ENCODE peak calls at places on chromosome 16, in five cellular contexts. One of them, this sample, is unnamed.
A peak's percentile ranks its signal among the peaks of the same experiment; 100 is the strongest.

GRCh38 chr16:64507240-64508024 is 614.4 kb downstream of the CDH11 start:
- DNase-seq in tibial artery: no peak
- DNase-seq in esophagus squamous epithelium: no peak
- DNase-seq in pancreas: no peak
- DNase-seq in fibroblast of lung: no peak
- DNase-seq in this sample: no peak

GRCh38 chr16:81567987-81568748 is 123.6 kb downstream of the CMIP start:
- DNase-seq in tibial artery: peak; percentile 79
- DNase-seq in esophagus squamous epithelium: no peak
- DNase-seq in pancreas: peak; percentile 70
- DNase-seq in fibroblast of lung: peak; percentile 61
- DNase-seq in this sample: no peak

GRCh38 chr16:83878838-83879237 is 20.1 kb upstream of the MLYCD start:
- DNase-seq in tibial artery: no peak
- DNase-seq in esophagus squamous epithelium: no peak
- DNase-seq in pancreas: no peak
- DNase-seq in fibroblast of lung: peak; percentile 70
- DNase-seq in this sample: no peak

GRCh38 chr16:21023509-21024202 is 123.1 kb downstream of the LYRM1 start:
- DNase-seq in tibial artery: no peak
- DNase-seq in esophagus squamous epithelium: no peak
- DNase-seq in pancreas: no peak
- DNase-seq in fibroblast of lung: no peak
- DNase-seq in this sample: no peak

GRCh38 chr16:89116341-89117238 is 22.9 kb downstream of the ACSF3 start:
- DNase-seq in tibial artery: peak; percentile 53
- DNase-seq in esophagus squamous epithelium: no peak
- DNase-seq in pancreas: peak; percentile 54
- DNase-seq in fibroblast of lung: no peak
- DNase-seq in this sample: no peak

GRCh38 chr16:81204794-81205680 is 33.5 kb upstream of the BCO1 start:
- DNase-seq in tibial artery: no peak
- DNase-seq in esophagus squamous epithelium: no peak
- DNase-seq in pancreas: no peak
- DNase-seq in fibroblast of lung: peak; percentile 72
- DNase-seq in this sample: peak; percentile 17

GRCh38 chr16:70770968-70771552 is 29.9 kb downstream of the VAC14 start:
- DNase-seq in tibial artery: peak; percentile 79
- DNase-seq in esophagus squamous epithelium: no peak
- DNase-seq in pancreas: peak; percentile 85
- DNase-seq in fibroblast of lung: peak; percentile 59
- DNase-seq in this sample: peak; percentile 54

GRCh38 chr16:21684199-21684598 is 20.4 kb downstream of the OTOA start:
- DNase-seq in tibial artery: no peak
- DNase-seq in esophagus squamous epithelium: no peak
- DNase-seq in pancreas: no peak
- DNase-seq in fibroblast of lung: no peak
- DNase-seq in this sample: peak; percentile 27

GRCh38 chr16:4323845-4324478 is 8.1 kb downstream of the GLIS2 start:
- DNase-seq in tibial artery: peak; percentile 88
- DNase-seq in esophagus squamous epithelium: no peak
- DNase-seq in pancreas: peak; percentile 69
- DNase-seq in fibroblast of lung: peak; percentile 60
- DNase-seq in this sample: no peak

GRCh38 chr16:73418051-73418450 is 370.1 kb upstream of the ZFHX3 start:
- DNase-seq in tibial artery: no peak
- DNase-seq in esophagus squamous epithelium: no peak
- DNase-seq in pancreas: no peak
- DNase-seq in fibroblast of lung: no peak
- DNase-seq in this sample: no peak

GRCh38 chr16:6345090-6345489 is 987.6 kb upstream of the RBFOX1 start:
- DNase-seq in tibial artery: no peak
- DNase-seq in esophagus squamous epithelium: no peak
- DNase-seq in pancreas: no peak
- DNase-seq in fibroblast of lung: no peak
- DNase-seq in this sample: no peak

GRCh38 chr16:80754479-80754878 is 49.9 kb downstream of the CDYL2 start:
- DNase-seq in tibial artery: no peak
- DNase-seq in esophagus squamous epithelium: no peak
- DNase-seq in pancreas: no peak
- DNase-seq in fibroblast of lung: no peak
- DNase-seq in this sample: no peak

GRCh38 chr16:9901-10665 is 43.3 kb downstream of the POLR3K start:
- DNase-seq in tibial artery: no peak
- DNase-seq in esophagus squamous epithelium: no peak
- DNase-seq in pancreas: no peak
- DNase-seq in fibroblast of lung: no peak
- DNase-seq in this sample: peak; percentile 43

DNA sequence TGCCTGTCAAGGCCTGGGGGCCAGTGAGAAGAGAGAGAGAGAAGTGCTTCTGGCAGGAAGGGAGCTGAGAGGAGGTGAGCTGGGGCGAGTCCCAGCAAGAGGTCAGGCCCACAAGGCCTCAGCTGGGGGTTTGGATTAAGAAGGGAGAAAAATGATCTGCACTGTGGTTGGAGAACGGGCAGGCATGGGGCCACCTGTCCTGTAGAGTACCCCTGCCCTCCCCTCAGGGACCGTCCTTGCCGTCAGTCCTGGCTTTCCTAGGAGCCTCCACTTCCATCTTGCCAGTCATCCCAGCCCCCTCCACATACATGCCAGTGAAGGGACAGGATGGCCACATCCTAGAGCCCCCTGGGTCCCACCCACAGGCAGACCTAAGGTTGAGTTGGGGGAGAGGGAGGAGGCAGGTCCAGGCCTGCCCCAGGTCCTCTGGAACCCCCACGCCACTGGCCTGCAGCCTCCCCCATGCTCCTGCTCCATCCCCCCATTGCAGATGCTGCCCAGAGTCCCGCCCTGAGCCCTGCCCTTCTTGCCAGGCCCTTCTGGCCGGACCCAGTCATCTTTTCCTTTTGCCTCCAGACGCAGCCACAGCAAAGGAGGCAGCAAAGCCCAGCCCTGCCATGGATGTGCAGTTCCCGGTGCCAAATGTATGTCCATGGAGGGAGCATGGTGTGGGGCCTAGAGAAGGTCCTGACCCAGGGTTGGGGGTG is 18.9 kb downstream of the KATNB1 start:
- DNase-seq in tibial artery: no peak
- DNase-seq in esophagus squamous epithelium: no peak
- DNase-seq in pancreas: no peak
- DNase-seq in fibroblast of lung: no peak
- DNase-seq in this sample: no peak
- H3K27ac ChIP-seq in tibial artery: no peak overlapping the region
- H3K27ac ChIP-seq in esophagus squamous epithelium: no peak overlapping the region
- H3K27ac ChIP-seq in pancreas: no peak overlapping the region
- H3K27ac ChIP-seq in fibroblast of lung: no peak overlapping the region
- H3K27ac ChIP-seq in this sample: no peak overlapping the region

DNA sequence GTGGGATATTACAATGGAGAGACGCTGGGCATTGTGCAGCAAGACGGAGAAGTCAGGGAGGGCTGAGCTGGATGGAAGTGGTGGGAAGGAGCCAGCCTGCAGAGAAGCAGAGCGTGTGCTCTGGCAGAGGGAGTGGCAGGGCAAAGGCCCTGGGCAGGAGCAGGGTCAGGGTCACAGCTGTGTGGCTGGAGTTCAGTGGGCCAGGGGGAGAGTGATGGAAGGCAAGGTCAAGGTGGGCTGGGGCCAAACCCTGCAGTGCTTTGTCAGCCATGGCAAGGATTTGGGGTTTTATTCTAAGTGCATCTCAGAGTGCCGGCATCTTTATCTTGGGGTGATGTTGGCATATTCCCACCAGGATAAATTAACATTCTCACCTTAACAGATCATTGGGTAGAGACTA is 31.9 kb upstream of the C16orf78 start:
- DNase-seq in tibial artery: no peak
- DNase-seq in esophagus squamous epithelium: no peak
- DNase-seq in pancreas: no peak
- DNase-seq in fibroblast of lung: no peak
- DNase-seq in this sample: no peak
- H3K27ac ChIP-seq in tibial artery: no peak overlapping the region
- H3K27ac ChIP-seq in esophagus squamous epithelium: no peak overlapping the region
- H3K27ac ChIP-seq in pancreas: no peak overlapping the region
- H3K27ac ChIP-seq in fibroblast of lung: no peak overlapping the region
- H3K27ac ChIP-seq in this sample: no peak overlapping the region

GRCh38 chr16:22968931-22969330 is 155.0 kb downstream of the HS3ST2 start:
- DNase-seq in tibial artery: no peak
- DNase-seq in esophagus squamous epithelium: no peak
- DNase-seq in pancreas: no peak
- DNase-seq in fibroblast of lung: no peak
- DNase-seq in this sample: no peak
- H3K27ac ChIP-seq in tibial artery: no peak overlapping the region
- H3K27ac ChIP-seq in esophagus squamous epithelium: no peak overlapping the region
- H3K27ac ChIP-seq in pancreas: no peak overlapping the region
- H3K27ac ChIP-seq in fibroblast of lung: no peak overlapping the region
- H3K27ac ChIP-seq in this sample: no peak overlapping the region

DNA sequence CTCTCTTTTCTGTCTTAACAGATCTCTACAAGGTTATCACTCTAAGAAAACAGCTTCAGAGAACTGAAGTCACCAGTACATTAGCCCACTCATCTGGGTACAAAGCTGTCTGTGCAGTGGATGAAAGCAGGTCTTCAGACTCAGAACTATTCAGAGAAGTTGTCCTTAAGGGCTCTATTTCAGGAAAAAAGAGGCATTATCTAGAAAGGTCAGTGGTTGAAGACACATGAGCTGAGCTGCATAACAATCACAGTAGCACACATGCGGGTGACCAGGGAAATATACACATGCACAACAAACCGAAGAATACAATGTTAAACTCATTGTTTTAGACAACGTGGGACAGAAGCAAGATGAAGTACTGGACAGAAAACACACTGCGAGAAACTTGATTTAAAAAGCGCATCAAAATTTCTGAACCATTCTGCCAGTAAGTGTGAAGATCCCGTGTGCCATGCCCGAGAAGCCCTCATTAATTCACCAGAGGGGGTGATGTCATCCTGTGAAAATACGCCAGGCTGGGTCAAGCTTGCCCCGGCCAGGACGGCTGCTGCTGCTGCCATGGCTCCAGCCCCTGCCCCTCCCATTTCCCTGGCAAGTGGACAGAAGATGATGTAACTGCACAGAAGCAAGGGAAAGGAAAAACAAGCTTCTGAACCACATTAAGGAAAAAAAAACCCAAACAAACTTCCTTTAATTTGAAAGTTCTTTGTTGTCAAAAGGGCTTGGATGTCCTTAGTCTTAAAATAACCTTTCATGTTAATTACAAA is 10.1 kb downstream of the DYNC1LI2 start:
- DNase-seq in tibial artery: peak; percentile 95
- DNase-seq in esophagus squamous epithelium: no peak
- DNase-seq in pancreas: peak; percentile 80
- DNase-seq in fibroblast of lung: peak; percentile 94
- DNase-seq in this sample: no peak
- H3K27ac ChIP-seq in tibial artery: peak overlapping the region; percentile 83
- H3K27ac ChIP-seq in esophagus squamous epithelium: peak overlapping the region; percentile 87
- H3K27ac ChIP-seq in pancreas: peak overlapping the region; percentile 86
- H3K27ac ChIP-seq in fibroblast of lung: peak overlapping the region; percentile 73
- H3K27ac ChIP-seq in this sample: no peak overlapping the region

GRCh38 chr16:55555436-55555835 is 11.0 kb upstream of the CAPNS2 start:
- DNase-seq in tibial artery: no peak
- DNase-seq in esophagus squamous epithelium: no peak
- DNase-seq in pancreas: no peak
- DNase-seq in fibroblast of lung: no peak
- DNase-seq in this sample: no peak

GRCh38 chr16:55557186-55557585 is 9.3 kb upstream of the CAPNS2 start:
- DNase-seq in tibial artery: no peak
- DNase-seq in esophagus squamous epithelium: no peak
- DNase-seq in pancreas: no peak
- DNase-seq in fibroblast of lung: no peak
- DNase-seq in this sample: no peak

GRCh38 chr16:55552621-55553020 is 13.9 kb upstream of the CAPNS2 start:
- DNase-seq in tibial artery: no peak
- DNase-seq in esophagus squamous epithelium: no peak
- DNase-seq in pancreas: no peak
- DNase-seq in fibroblast of lung: peak; percentile 53
- DNase-seq in this sample: no peak
- H3K27ac ChIP-seq in tibial artery: no peak overlapping the region
- H3K27ac ChIP-seq in esophagus squamous epithelium: no peak overlapping the region
- H3K27ac ChIP-seq in pancreas: no peak overlapping the region
- H3K27ac ChIP-seq in fibroblast of lung: no peak overlapping the region
- H3K27ac ChIP-seq in this sample: no peak overlapping the region

DNA sequence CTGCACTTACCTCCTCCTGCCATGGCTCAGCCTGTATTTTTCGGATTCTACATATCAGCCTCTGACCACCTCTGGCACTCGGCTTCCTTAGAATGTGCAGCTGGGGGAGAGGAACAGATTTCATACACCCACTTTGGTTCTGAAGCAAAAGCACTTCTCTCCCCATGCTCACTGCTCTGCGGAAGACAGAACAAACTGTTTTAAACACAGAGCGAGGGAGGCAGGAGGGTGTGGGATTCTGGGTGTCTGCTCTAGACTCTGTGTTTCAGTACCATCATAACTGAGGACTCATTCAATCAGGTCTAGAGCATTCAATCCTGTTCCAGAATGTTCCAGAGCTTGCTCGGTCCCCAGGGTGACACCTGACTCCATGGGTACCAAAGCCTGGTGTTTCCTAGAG is 239.1 kb downstream of the GRIN2A start:
- DNase-seq in tibial artery: no peak
- DNase-seq in esophagus squamous epithelium: no peak
- DNase-seq in pancreas: no peak
- DNase-seq in fibroblast of lung: no peak
- DNase-seq in this sample: no peak
- H3K27ac ChIP-seq in tibial artery: no peak overlapping the region
- H3K27ac ChIP-seq in esophagus squamous epithelium: no peak overlapping the region
- H3K27ac ChIP-seq in pancreas: no peak overlapping the region
- H3K27ac ChIP-seq in fibroblast of lung: no peak overlapping the region
- H3K27ac ChIP-seq in this sample: no peak overlapping the region

GRCh38 chr16:53707671-53708070 is 3.7 kb downstream of the FTO start:
- DNase-seq in tibial artery: no peak
- DNase-seq in esophagus squamous epithelium: no peak
- DNase-seq in pancreas: no peak
- DNase-seq in fibroblast of lung: no peak
- DNase-seq in this sample: no peak
- H3K27ac ChIP-seq in tibial artery: no peak overlapping the region
- H3K27ac ChIP-seq in esophagus squamous epithelium: no peak overlapping the region
- H3K27ac ChIP-seq in pancreas: no peak overlapping the region
- H3K27ac ChIP-seq in fibroblast of lung: no peak overlapping the region
- H3K27ac ChIP-seq in this sample: no peak overlapping the region